ENCODE peak calls at places on chromosome 12, in five cellular contexts. One of them, this sample, is unnamed.

GRCh38 chr12:1443421-1444141 is 150.8 kb downstream of the FBXL14 start:
- DNase-seq in ovary: no peak
- DNase-seq in naive thymus-derived CD4-positive, alpha-beta T cell: no peak
- DNase-seq in AG04449: peak
- DNase-seq in IMR-90: peak
- DNase-seq in this sample: peak

GRCh38 chr12:6647083-6647604 is at the start of gene ACRBP:
- DNase-seq in ovary: peak
- DNase-seq in naive thymus-derived CD4-positive, alpha-beta T cell: no peak
- DNase-seq in AG04449: no peak
- DNase-seq in IMR-90: peak
- DNase-seq in this sample: peak

GRCh38 chr12:55925371-55925770 is 2.3 kb downstream of the PYM1 start:
- DNase-seq in ovary: no peak
- DNase-seq in naive thymus-derived CD4-positive, alpha-beta T cell: no peak
- DNase-seq in AG04449: no peak
- DNase-seq in IMR-90: no peak
- DNase-seq in this sample: no peak

GRCh38 chr12:3043406-3043805 is 33.8 kb upstream of the TSPAN9 start:
- DNase-seq in ovary: no peak
- DNase-seq in naive thymus-derived CD4-positive, alpha-beta T cell: no peak
- DNase-seq in AG04449: no peak
- DNase-seq in IMR-90: no peak
- DNase-seq in this sample: no peak

GRCh38 chr12:30753233-30753632 is 1.5 kb downstream of the CAPRIN2 start:
- DNase-seq in ovary: no peak
- DNase-seq in naive thymus-derived CD4-positive, alpha-beta T cell: peak
- DNase-seq in AG04449: no peak
- DNase-seq in IMR-90: peak
- DNase-seq in this sample: peak

GRCh38 chr12:124603910-124604775 is 36.7 kb upstream of the NCOR2 start:
- DNase-seq in ovary: no peak
- DNase-seq in naive thymus-derived CD4-positive, alpha-beta T cell: no peak
- DNase-seq in AG04449: no peak
- DNase-seq in IMR-90: no peak
- DNase-seq in this sample: peak

GRCh38 chr12:52454411-52455201 is 2.7 kb upstream of the KRT6B start:
- DNase-seq in ovary: no peak
- DNase-seq in naive thymus-derived CD4-positive, alpha-beta T cell: no peak
- DNase-seq in AG04449: no peak
- DNase-seq in IMR-90: no peak
- DNase-seq in this sample: no peak

GRCh38 chr12:26017484-26018211 is 59.2 kb downstream of the RASSF8 start:
- DNase-seq in ovary: no peak
- DNase-seq in naive thymus-derived CD4-positive, alpha-beta T cell: no peak
- DNase-seq in AG04449: no peak
- DNase-seq in IMR-90: peak
- DNase-seq in this sample: peak

GRCh38 chr12:51341259-51342007 is 5.0 kb downstream of the CELA1 start:
- DNase-seq in ovary: peak
- DNase-seq in naive thymus-derived CD4-positive, alpha-beta T cell: peak
- DNase-seq in AG04449: no peak
- DNase-seq in IMR-90: peak
- DNase-seq in this sample: peak

GRCh38 chr12:38614171-38614570 is 291.2 kb downstream of the CPNE8 start:
- DNase-seq in ovary: no peak
- DNase-seq in naive thymus-derived CD4-positive, alpha-beta T cell: no peak
- DNase-seq in AG04449: no peak
- DNase-seq in IMR-90: no peak
- DNase-seq in this sample: no peak

GRCh38 chr12:96225003-96225855 is 31.1 kb downstream of the ELK3 start:
- DNase-seq in ovary: peak
- DNase-seq in naive thymus-derived CD4-positive, alpha-beta T cell: no peak
- DNase-seq in AG04449: no peak
- DNase-seq in IMR-90: no peak
- DNase-seq in this sample: no peak

GRCh38 chr12:132429932-132430643 is 59.9 kb upstream of the FBRSL1 start:
- DNase-seq in ovary: peak
- DNase-seq in naive thymus-derived CD4-positive, alpha-beta T cell: peak
- DNase-seq in AG04449: no peak
- DNase-seq in IMR-90: no peak
- DNase-seq in this sample: peak

GRCh38 chr12:89024580-89024979 is 327.7 kb downstream of the DUSP6 start:
- DNase-seq in ovary: no peak
- DNase-seq in naive thymus-derived CD4-positive, alpha-beta T cell: no peak
- DNase-seq in AG04449: no peak
- DNase-seq in IMR-90: no peak
- DNase-seq in this sample: no peak

GRCh38 chr12:67592228-67593011 is 56.1 kb upstream of the DYRK2 start:
- DNase-seq in ovary: no peak
- DNase-seq in naive thymus-derived CD4-positive, alpha-beta T cell: peak
- DNase-seq in AG04449: peak
- DNase-seq in IMR-90: peak
- DNase-seq in this sample: peak

GRCh38 chr12:15200703-15201102 is 20.5 kb downstream of the RERG start:
- DNase-seq in ovary: no peak
- DNase-seq in naive thymus-derived CD4-positive, alpha-beta T cell: no peak
- DNase-seq in AG04449: no peak
- DNase-seq in IMR-90: no peak
- DNase-seq in this sample: no peak

GRCh38 chr12:100234166-100234565 is 32.7 kb downstream of the DEPDC4 start:
- DNase-seq in ovary: no peak
- DNase-seq in naive thymus-derived CD4-positive, alpha-beta T cell: no peak
- DNase-seq in AG04449: no peak
- DNase-seq in IMR-90: peak
- DNase-seq in this sample: peak

GRCh38 chr12:29517265-29517664 is 19.8 kb upstream of the OVCH1 start:
- DNase-seq in ovary: no peak
- DNase-seq in naive thymus-derived CD4-positive, alpha-beta T cell: no peak
- DNase-seq in AG04449: no peak
- DNase-seq in IMR-90: no peak
- DNase-seq in this sample: no peak

GRCh38 chr12:27460471-27460978 is 14.0 kb downstream of the SMCO2 start:
- DNase-seq in ovary: no peak
- DNase-seq in naive thymus-derived CD4-positive, alpha-beta T cell: no peak
- DNase-seq in AG04449: no peak
- DNase-seq in IMR-90: peak
- DNase-seq in this sample: no peak

GRCh38 chr12:54603173-54603814 is 14.8 kb upstream of the PPP1R1A start:
- DNase-seq in ovary: peak
- DNase-seq in naive thymus-derived CD4-positive, alpha-beta T cell: peak
- DNase-seq in AG04449: no peak
- DNase-seq in IMR-90: peak
- DNase-seq in this sample: peak

GRCh38 chr12:46523863-46524770 is 151.5 kb upstream of the SLC38A2 start:
- DNase-seq in ovary: no peak
- DNase-seq in naive thymus-derived CD4-positive, alpha-beta T cell: peak
- DNase-seq in AG04449: peak
- DNase-seq in IMR-90: peak
- DNase-seq in this sample: peak

GRCh38 chr12:64609543-64610091 is 678 bp upstream of the RASSF3 start:
- DNase-seq in ovary: no peak
- DNase-seq in naive thymus-derived CD4-positive, alpha-beta T cell: peak
- DNase-seq in AG04449: no peak
- DNase-seq in IMR-90: peak
- DNase-seq in this sample: peak

GRCh38 chr12:52851787-52852186 is 3.0 kb upstream of the KRT78 start:
- DNase-seq in ovary: no peak
- DNase-seq in naive thymus-derived CD4-positive, alpha-beta T cell: no peak
- DNase-seq in AG04449: no peak
- DNase-seq in IMR-90: no peak
- DNase-seq in this sample: no peak

GRCh38 chr12:64825143-64826011 is 930 bp downstream of the TBC1D30 start:
- DNase-seq in ovary: no peak
- DNase-seq in naive thymus-derived CD4-positive, alpha-beta T cell: no peak
- DNase-seq in AG04449: no peak
- DNase-seq in IMR-90: no peak
- DNase-seq in this sample: no peak

GRCh38 chr12:69733638-69734037 is 5.0 kb upstream of the RAB3IP start:
- DNase-seq in ovary: no peak
- DNase-seq in naive thymus-derived CD4-positive, alpha-beta T cell: no peak
- DNase-seq in AG04449: no peak
- DNase-seq in IMR-90: no peak
- DNase-seq in this sample: no peak

GRCh38 chr12:71607494-71608330 is 55.9 kb downstream of the ZFC3H1 start:
- DNase-seq in ovary: no peak
- DNase-seq in naive thymus-derived CD4-positive, alpha-beta T cell: no peak
- DNase-seq in AG04449: no peak
- DNase-seq in IMR-90: no peak
- DNase-seq in this sample: no peak

GRCh38 chr12:5379737-5380496 is 52.0 kb upstream of the NTF3 start:
- DNase-seq in ovary: no peak
- DNase-seq in naive thymus-derived CD4-positive, alpha-beta T cell: no peak
- DNase-seq in AG04449: no peak
- DNase-seq in IMR-90: no peak
- DNase-seq in this sample: no peak

GRCh38 chr12:11958216-11959091 is 112.3 kb upstream of the BCL2L14 start:
- DNase-seq in ovary: no peak
- DNase-seq in naive thymus-derived CD4-positive, alpha-beta T cell: no peak
- DNase-seq in AG04449: peak
- DNase-seq in IMR-90: peak
- DNase-seq in this sample: peak

GRCh38 chr12:71938728-71939385 is at the start of gene TPH2:
- DNase-seq in ovary: peak
- DNase-seq in naive thymus-derived CD4-positive, alpha-beta T cell: peak
- DNase-seq in AG04449: no peak
- DNase-seq in IMR-90: peak
- DNase-seq in this sample: peak

GRCh38 chr12:69105101-69105613 is 134.2 kb upstream of the CPSF6 start:
- DNase-seq in ovary: no peak
- DNase-seq in naive thymus-derived CD4-positive, alpha-beta T cell: no peak
- DNase-seq in AG04449: no peak
- DNase-seq in IMR-90: no peak
- DNase-seq in this sample: no peak

GRCh38 chr12:29380536-29381523 is at the start of gene ERGIC2:
- DNase-seq in ovary: peak
- DNase-seq in naive thymus-derived CD4-positive, alpha-beta T cell: peak
- DNase-seq in AG04449: peak
- DNase-seq in IMR-90: peak
- DNase-seq in this sample: peak

GRCh38 chr12:80356092-80356491 is 87.9 kb upstream of the PTPRQ start:
- DNase-seq in ovary: no peak
- DNase-seq in naive thymus-derived CD4-positive, alpha-beta T cell: no peak
- DNase-seq in AG04449: no peak
- DNase-seq in IMR-90: no peak
- DNase-seq in this sample: peak

GRCh38 chr12:85280984-85281946 is 1.2 kb downstream of the ALX1 start:
- DNase-seq in ovary: no peak
- DNase-seq in naive thymus-derived CD4-positive, alpha-beta T cell: no peak
- DNase-seq in AG04449: no peak
- DNase-seq in IMR-90: no peak
- DNase-seq in this sample: no peak

GRCh38 chr12:85277900-85278597 is 2.0 kb upstream of the ALX1 start:
- DNase-seq in ovary: no peak
- DNase-seq in naive thymus-derived CD4-positive, alpha-beta T cell: no peak
- DNase-seq in AG04449: no peak
- DNase-seq in IMR-90: no peak
- DNase-seq in this sample: no peak

GRCh38 chr12:85278598-85279448 is 1.2 kb upstream of the ALX1 start:
- DNase-seq in ovary: no peak
- DNase-seq in naive thymus-derived CD4-positive, alpha-beta T cell: no peak
- DNase-seq in AG04449: no peak
- DNase-seq in IMR-90: no peak
- DNase-seq in this sample: no peak

GRCh38 chr12:85280138-85280983 is at the start of gene ALX1:
- DNase-seq in ovary: peak
- DNase-seq in naive thymus-derived CD4-positive, alpha-beta T cell: no peak
- DNase-seq in AG04449: no peak
- DNase-seq in IMR-90: peak
- DNase-seq in this sample: peak

GRCh38 chr12:85279449-85280137 is 427 bp upstream of the ALX1 start:
- DNase-seq in ovary: no peak
- DNase-seq in naive thymus-derived CD4-positive, alpha-beta T cell: no peak
- DNase-seq in AG04449: no peak
- DNase-seq in IMR-90: no peak
- DNase-seq in this sample: peak
- H3K4me3 ChIP-seq in ovary: peak
- H3K4me3 ChIP-seq in naive thymus-derived CD4-positive, alpha-beta T cell: no peak
- H3K4me3 ChIP-seq in AG04449: peak
- H3K4me3 ChIP-seq in IMR-90: peak
- H3K4me3 ChIP-seq in this sample: peak

DNA sequence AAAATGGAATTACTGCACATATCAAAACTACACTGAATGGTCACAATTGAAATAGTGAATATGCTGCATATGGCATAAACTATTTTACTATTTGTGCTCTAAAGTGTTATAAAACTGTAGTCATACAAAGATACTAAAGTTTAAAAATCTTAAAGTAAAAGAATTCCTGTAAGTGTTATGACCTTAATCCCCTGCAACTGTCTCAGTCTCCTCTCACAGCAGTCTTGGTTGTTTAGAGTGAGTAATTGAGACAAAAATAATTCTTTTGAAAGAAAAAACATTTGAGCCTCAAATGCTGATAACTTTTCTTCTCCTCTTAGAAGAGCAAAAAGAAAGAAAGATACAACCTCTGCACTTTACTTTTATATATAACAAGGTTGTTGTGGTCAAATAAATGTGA is 99.9 kb downstream of the SYT1 start:
- DNase-seq in ovary: no peak
- DNase-seq in naive thymus-derived CD4-positive, alpha-beta T cell: no peak
- DNase-seq in AG04449: no peak
- DNase-seq in IMR-90: no peak
- DNase-seq in this sample: no peak
- H3K4me3 ChIP-seq in ovary: no peak
- H3K4me3 ChIP-seq in naive thymus-derived CD4-positive, alpha-beta T cell: no peak
- H3K4me3 ChIP-seq in AG04449: no peak
- H3K4me3 ChIP-seq in IMR-90: no peak
- H3K4me3 ChIP-seq in this sample: no peak

GRCh38 chr12:44546037-44546436 is 330.1 kb downstream of the NELL2 start:
- DNase-seq in ovary: no peak
- DNase-seq in naive thymus-derived CD4-positive, alpha-beta T cell: no peak
- DNase-seq in AG04449: no peak
- DNase-seq in IMR-90: no peak
- DNase-seq in this sample: no peak

GRCh38 chr12:44550377-44550776 is 325.7 kb downstream of the NELL2 start:
- DNase-seq in ovary: no peak
- DNase-seq in naive thymus-derived CD4-positive, alpha-beta T cell: no peak
- DNase-seq in AG04449: no peak
- DNase-seq in IMR-90: no peak
- DNase-seq in this sample: no peak

DNA sequence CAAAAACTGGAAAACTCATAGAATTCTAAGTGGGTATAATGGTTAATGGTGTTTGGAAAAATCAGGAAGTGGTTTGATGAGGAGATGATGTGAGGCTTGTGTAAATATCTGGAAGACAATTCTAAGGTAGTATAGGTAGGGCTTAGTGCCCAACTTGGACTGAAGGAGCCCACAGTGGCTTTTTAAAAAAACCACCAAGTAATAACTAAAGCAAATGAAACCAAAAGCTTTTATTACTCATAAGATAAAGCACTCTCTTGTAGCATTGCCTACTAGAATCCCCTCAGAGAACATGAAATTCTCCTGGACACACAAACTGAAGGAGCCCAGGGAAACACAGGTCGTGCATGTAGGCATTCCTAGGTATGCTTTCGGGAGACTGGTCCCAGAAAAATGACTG is 324.5 kb downstream of the NELL2 start:
- DNase-seq in ovary: no peak
- DNase-seq in naive thymus-derived CD4-positive, alpha-beta T cell: no peak
- DNase-seq in AG04449: no peak
- DNase-seq in IMR-90: no peak
- DNase-seq in this sample: no peak
- H3K4me3 ChIP-seq in ovary: no peak
- H3K4me3 ChIP-seq in naive thymus-derived CD4-positive, alpha-beta T cell: no peak
- H3K4me3 ChIP-seq in AG04449: no peak
- H3K4me3 ChIP-seq in IMR-90: no peak
- H3K4me3 ChIP-seq in this sample: no peak

GRCh38 chr12:49945394-49946080 is 5.0 kb upstream of the AQP2 start:
- DNase-seq in ovary: peak
- DNase-seq in naive thymus-derived CD4-positive, alpha-beta T cell: peak
- DNase-seq in AG04449: peak
- DNase-seq in IMR-90: peak
- DNase-seq in this sample: peak
- H3K4me3 ChIP-seq in ovary: no peak
- H3K4me3 ChIP-seq in naive thymus-derived CD4-positive, alpha-beta T cell: peak
- H3K4me3 ChIP-seq in AG04449: peak
- H3K4me3 ChIP-seq in IMR-90: no peak
- H3K4me3 ChIP-seq in this sample: no peak